ENCODE peak calls at places on chromosome 14, in nine cellular contexts. B is cardiac muscle cell; Z is CD4-positive, alpha-beta memory T cell; K is retina; H is skeletal muscle cell; U is NCI-H2227 treated with DMSO at 0.1 percent for 48 hours; J is EL; Y is stimulated activated CD8-positive, alpha-beta memory T cell treated with anti-CD3 and anti-CD28 coated beads, Interleukin-4, amount 100 ng/mL, for 24 hours; W is SK-N-SH. R is an unnamed sample.
A peak's percentile ranks its signal among the peaks of the same experiment; 100 is the strongest.

GRCh38 chr14:94596361-94596760 is 15.1 kb downstream of the SERPINA5 start:
- DNase-seq in K (no peak), U (no peak), J (no peak), W (no peak), Z (no peak), H (no peak), Y (no peak), B (no peak), R (no peak)

GRCh38 chr14:68634346-68634745 is 158.5 kb downstream of the ZFP36L1 start:
- DNase-seq in H (no peak), B (no peak), Y (no peak), W (no peak), Z (no peak), J (no peak), U (no peak), K (no peak), R (peak; percentile 44)

GRCh38 chr14:29521526-29522137 is 406.0 kb downstream of the PRKD1 start:
- DNase-seq in Z (no peak), J (peak; percentile 35), Y (no peak), H (no peak), W (no peak), U (peak; percentile 15), B (peak; percentile 18), K (no peak), R (no peak)

GRCh38 chr14:22296722-22297121 is 292.3 kb downstream of the DAD1 start:
- DNase-seq in Y (no peak), W (no peak), B (peak; percentile 67), K (no peak), J (peak; percentile 67), Z (no peak), U (no peak), H (no peak), R (no peak)

GRCh38 chr14:31357279-31357678 is 63.1 kb downstream of the HEATR5A start:
- DNase-seq in Z (no peak), W (no peak), U (no peak), H (no peak), Y (no peak), J (no peak), K (no peak), B (no peak), R (no peak)

GRCh38 chr14:101563654-101564443 is 2.6 kb downstream of the DIO3 start:
- DNase-seq in K (peak; percentile 76), H (no peak), W (peak; percentile 61), U (no peak), Y (no peak), J (no peak), Z (no peak), B (no peak), R (no peak)

GRCh38 chr14:76883437-76883836 is 57.2 kb downstream of the LRRC74A start:
- DNase-seq in J (no peak), Y (no peak), K (no peak), Z (no peak), W (no peak), H (no peak), U (no peak), B (no peak), R (no peak)

GRCh38 chr14:99602054-99602787 is 1.8 kb downstream of the CCDC85C start:
- DNase-seq in H (no peak), B (no peak), Z (no peak), U (no peak), Y (no peak), W (no peak), K (peak; percentile 58), J (peak; percentile 47), R (no peak)

GRCh38 chr14:52080171-52080800 is 11.4 kb upstream of the NID2 start:
- DNase-seq in K (no peak), J (peak; percentile 74), U (no peak), W (no peak), Y (no peak), B (peak; percentile 91), Z (no peak), H (no peak), R (no peak)

GRCh38 chr14:60089201-60089600 is 2.5 kb upstream of the PCNX4 start:
- DNase-seq in J (no peak), K (no peak), Z (no peak), H (no peak), B (no peak), U (no peak), Y (no peak), W (no peak), R (no peak)

GRCh38 chr14:98840076-98840475 is 431.9 kb downstream of the BCL11B start:
- DNase-seq in B (no peak), H (no peak), Y (no peak), J (no peak), Z (no peak), K (peak; percentile 37), W (no peak), U (no peak), R (no peak)

GRCh38 chr14:99961826-99962518 is 103.2 kb upstream of the EVL start:
- DNase-seq in W (no peak), Y (no peak), B (no peak), J (no peak), K (no peak), H (no peak), U (no peak), Z (no peak), R (no peak)

GRCh38 chr14:31955941-31956579 is 121.0 kb upstream of the ARHGAP5 start:
- DNase-seq in Y (no peak), H (no peak), J (no peak), K (no peak), U (no peak), B (no peak), W (no peak), Z (no peak), R (no peak)

GRCh38 chr14:93970967-93971634 is 5.3 kb downstream of the ASB2 start:
- DNase-seq in Y (peak; percentile 56), Z (peak; percentile 68), J (no peak), H (no peak), U (no peak), K (peak; percentile 57), B (no peak), W (no peak), R (no peak)

GRCh38 chr14:53894456-53894855 is 62.2 kb downstream of the BMP4 start:
- DNase-seq in U (no peak), H (peak; percentile 24), J (peak; percentile 85), Z (no peak), W (no peak), Y (no peak), K (no peak), B (peak; percentile 76), R (no peak)

GRCh38 chr14:49497725-49498348 is 88.3 kb downstream of the RPS29 start:
- DNase-seq in Y (no peak), H (peak; percentile 15), U (peak; percentile 77), B (peak; percentile 83), Z (no peak), W (peak; percentile 52), K (peak; percentile 60), J (peak; percentile 62), R (no peak)

GRCh38 chr14:35897616-35898111 is 71.5 kb downstream of the BRMS1L start:
- DNase-seq in U (no peak), W (no peak), B (no peak), J (no peak), Y (no peak), K (peak; percentile 67), H (no peak), Z (no peak), R (no peak)

GRCh38 chr14:81589381-81590065 is 55.9 kb upstream of the SEL1L start:
- DNase-seq in Y (no peak), K (no peak), B (no peak), Z (no peak), H (no peak), J (no peak), U (no peak), W (no peak), R (no peak)

GRCh38 chr14:101335061-101335661 is 226.1 kb upstream of the DIO3 start:
- DNase-seq in Y (no peak), K (no peak), Z (no peak), W (no peak), H (no peak), U (no peak), J (no peak), B (peak; percentile 5), R (no peak)

GRCh38 chr14:86790408-86791364 is 1202.3 kb downstream of the GALC start:
- DNase-seq in J (peak; percentile 8), Y (no peak), B (no peak), U (no peak), W (no peak), K (no peak), Z (no peak), H (no peak), R (no peak)

GRCh38 chr14:60658909-60659585 is 9.8 kb upstream of the SIX1 start:
- DNase-seq in K (no peak), U (no peak), W (no peak), H (peak; percentile 56), Y (no peak), J (no peak), Z (no peak), B (no peak), R (no peak)

GRCh38 chr14:22544881-22545420 is 44.1 kb downstream of the DAD1 start:
- DNase-seq in J (no peak), U (no peak), Z (peak; percentile 60), K (no peak), Y (no peak), W (no peak), H (no peak), B (no peak), R (no peak)

GRCh38 chr14:24263848-24264247 is 871 bp upstream of the TGM1 start:
- DNase-seq in B (no peak), J (no peak), K (no peak), U (no peak), H (no peak), Z (no peak), W (no peak), Y (no peak), R (no peak)

GRCh38 chr14:37597538-37598084 is 2.2 kb downstream of the TTC6 start:
- DNase-seq in Y (no peak), H (no peak), W (no peak), U (no peak), J (peak; percentile 37), K (peak; percentile 67), Z (no peak), B (peak; percentile 41), R (no peak)

GRCh38 chr14:104280902-104281767 is 142.7 kb downstream of the KIF26A start:
- DNase-seq in B (no peak), W (no peak), Z (no peak), J (no peak), Y (no peak), H (no peak), K (no peak), U (no peak), R (peak; percentile 17)

GRCh38 chr14:101585211-101585610 is 23.9 kb downstream of the DIO3 start:
- DNase-seq in J (no peak), B (no peak), K (no peak), W (no peak), U (no peak), Z (no peak), H (no peak), Y (no peak), R (no peak)

GRCh38 chr14:98608071-98609060 is 663.6 kb downstream of the BCL11B start:
- DNase-seq in U (no peak), K (no peak), Z (no peak), W (no peak), J (no peak), Y (no peak), B (no peak), H (no peak), R (no peak)

GRCh38 chr14:106530423-106531107 is 1004.2 kb downstream of the TMEM121 start:
- DNase-seq in K (no peak), W (no peak), U (no peak), H (no peak), Z (peak; percentile 66), Y (no peak), B (no peak), J (no peak), R (no peak)

GRCh38 chr14:72928872-72929271 is 2.6 kb downstream of the DCAF4 start:
- DNase-seq in U (no peak), K (no peak), B (no peak), Y (no peak), H (no peak), Z (no peak), W (no peak), J (no peak), R (no peak)

GRCh38 chr14:60294670-60295069 is 45.6 kb downstream of the PPM1A start:
- DNase-seq in Z (no peak), Y (no peak), H (no peak), U (no peak), B (no peak), J (peak; percentile 30), W (no peak), K (no peak), R (no peak)

GRCh38 chr14:54535126-54535525 is 25.4 kb downstream of the CGRRF1 start:
- DNase-seq in J (peak; percentile 16), B (peak; percentile 16), W (no peak), U (no peak), H (no peak), K (no peak), Z (no peak), Y (no peak), R (no peak)